ENCODE peak calls at places on chromosomes 16 and 17, in seven cellular contexts. G is sigmoid colon; U is neural progenitor cell; D is lung; F is CD8-positive, alpha-beta T cell; N is heart right ventricle; I is prostate gland. W is an unnamed sample. For H3K4me1 and H3K9me3, the result is how much of the 10 kb centered on the place peaks cover.

GRCh38 chr16:80974649-80975376 is 31.9 kb downstream of the CMC2 start:
- DNase-seq in I (no peak), U (peak), G (no peak), N (no peak), D (no peak), F (no peak), W (no peak)

GRCh38 chr17:3762922-3763776 is 37.8 kb downstream of the ITGAE start:
- DNase-seq in U (no peak), N (no peak), I (no peak), F (no peak), D (no peak), G (no peak), W (no peak)

GRCh38 chr16:57394444-57394843 is 10.1 kb upstream of the CCL17 start:
- DNase-seq in N (no peak), I (peak), G (no peak), F (no peak), D (no peak), U (no peak), W (no peak)

GRCh38 chr16:50587543-50587942 is 39.3 kb downstream of the NKD1 start:
- DNase-seq in G (no peak), I (no peak), U (no peak), D (no peak), N (no peak), F (no peak), W (no peak)

GRCh38 chr17:35821308-35821707 is 12.0 kb downstream of the TAF15 start:
- DNase-seq in D (no peak), I (no peak), U (no peak), N (no peak), G (no peak), F (no peak), W (no peak)

GRCh38 chr17:57722704-57723043 is 22.4 kb downstream of the CCDC182 start:
- DNase-seq in F (no peak), N (no peak), U (no peak), D (no peak), I (no peak), G (no peak), W (no peak)

GRCh38 chr17:64126918-64127317 is 3.0 kb downstream of the ERN1 start:
- DNase-seq in I (no peak), N (no peak), F (no peak), U (no peak), D (no peak), G (no peak), W (peak)

GRCh38 chr16:86091976-86092375 is 193.0 kb downstream of the IRF8 start:
- DNase-seq in D (no peak), I (no peak), U (no peak), N (no peak), G (peak), F (no peak), W (no peak)

GRCh38 chr17:76102944-76103273 is 678 bp downstream of the EXOC7 start:
- DNase-seq in D (no peak), G (no peak), U (no peak), F (no peak), N (no peak), I (peak), W (no peak)

GRCh38 chr17:35553310-35553709 is 7.3 kb downstream of the SLFN14 start:
- DNase-seq in I (no peak), G (no peak), U (no peak), F (no peak), D (no peak), N (no peak), W (no peak)

GRCh38 chr17:77700165-77700881 is 258.2 kb upstream of the TNRC6C start:
- DNase-seq in F (no peak), D (no peak), N (no peak), G (no peak), U (no peak), I (no peak), W (no peak)

GRCh38 chr16:67516296-67517177 is 12.1 kb upstream of the RIPOR1 start:
- DNase-seq in N (no peak), D (no peak), F (no peak), I (no peak), G (no peak), U (no peak), W (no peak)

GRCh38 chr17:38885044-38885727 is 15.3 kb downstream of the LASP1 start:
- DNase-seq in D (no peak), U (peak), F (no peak), G (no peak), N (no peak), I (no peak), W (no peak)

GRCh38 chr16:66701061-66701460 is 4.5 kb upstream of the CMTM4 start:
- DNase-seq in U (no peak), G (peak), I (no peak), D (no peak), F (no peak), N (no peak), W (no peak)

GRCh38 chr16:13036600-13036999 is 135.2 kb downstream of the SHISA9 start:
- DNase-seq in F (no peak), U (peak), N (peak), G (no peak), D (no peak), I (peak), W (peak)

GRCh38 chr16:57299009-57299718 is 14.7 kb upstream of the PLLP start:
- DNase-seq in I (no peak), N (no peak), D (peak), F (no peak), U (no peak), G (peak), W (no peak)

GRCh38 chr17:72903522-72903921 is 189.0 kb downstream of the SLC39A11 start:
- DNase-seq in G (no peak), I (no peak), N (no peak), F (no peak), D (no peak), U (no peak), W (no peak)

GRCh38 chr17:6456914-6457687 is 12.8 kb downstream of the PIMREG start:
- DNase-seq in D (no peak), N (peak), I (no peak), U (no peak), G (no peak), F (no peak), W (no peak)

GRCh38 chr17:17171991-17172939 is 33.9 kb downstream of the PLD6 start:
- DNase-seq in G (no peak), F (no peak), I (no peak), N (peak), U (no peak), D (no peak), W (no peak)

GRCh38 chr16:15055141-15056053 is 477 bp downstream of the NTAN1 start:
- DNase-seq in N (peak), U (peak), G (peak), D (peak), F (no peak), I (no peak), W (no peak)

GRCh38 chr16:11632455-11632921 is 35.8 kb upstream of the SNN start:
- DNase-seq in N (peak), G (peak), F (no peak), D (no peak), I (no peak), U (peak), W (peak)

GRCh38 chr17:77200711-77201110 is 59.9 kb downstream of the SEC14L1 start:
- DNase-seq in G (no peak), D (no peak), F (no peak), N (no peak), I (no peak), U (no peak), W (no peak)

GRCh38 chr17:1049446-1050225 is 52.7 kb downstream of the TIMM22 start:
- DNase-seq in F (no peak), N (peak), D (no peak), I (no peak), G (no peak), U (no peak), W (no peak)

GRCh38 chr16:14013571-14014283 is 57.4 kb upstream of the MRTFB start:
- DNase-seq in N (no peak), U (no peak), D (peak), G (no peak), I (no peak), F (no peak), W (peak)

GRCh38 chr16:12723681-12724080 is 80.0 kb downstream of the CPPED1 start:
- DNase-seq in G (no peak), N (no peak), I (no peak), F (no peak), D (no peak), U (no peak), W (no peak)

GRCh38 chr16:6125483-6126259 is 1028.1 kb upstream of the EEF2KMT start:
- DNase-seq in D (no peak), N (no peak), G (no peak), I (no peak), F (no peak), U (peak), W (no peak)

GRCh38 chr16:86222541-86222940 is 287.8 kb upstream of the FOXF1 start:
- DNase-seq in N (no peak), G (peak), F (no peak), D (no peak), I (no peak), U (peak), W (no peak)

GRCh38 chr17:35898283-35899070 is 18.3 kb upstream of the CCL5 start:
- DNase-seq in N (peak), D (peak), F (no peak), G (no peak), I (peak), U (no peak), W (no peak)

GRCh38 chr16:85778873-85779272 is 20.5 kb downstream of the EMC8 start:
- DNase-seq in I (no peak), D (no peak), U (no peak), F (no peak), G (no peak), N (no peak), W (no peak)

GRCh38 chr17:68035131-68035522 is 408 bp upstream of the KPNA2 start:
- DNase-seq in D (peak), N (peak), U (peak), G (peak), I (peak), F (peak), W (no peak)

GRCh38 chr16:72371307-72372081 is 199.5 kb upstream of the PMFBP1 start:
- DNase-seq in D (no peak), I (no peak), U (peak), G (no peak), N (no peak), F (no peak), W (peak)

GRCh38 chr16:72969812-72970211 is 78.1 kb downstream of the ZFHX3 start:
- DNase-seq in F (no peak), U (no peak), D (no peak), G (no peak), I (no peak), N (no peak), W (no peak)

GRCh38 chr16:58299757-58300349 is 5.0 kb upstream of the PRSS54 start:
- DNase-seq in N (no peak), G (no peak), F (no peak), I (no peak), U (peak), D (no peak), W (peak)

GRCh38 chr17:72984145-72984924 is 108.2 kb downstream of the SLC39A11 start:
- DNase-seq in F (no peak), U (no peak), I (no peak), N (no peak), G (no peak), D (no peak), W (no peak)

GRCh38 chr16:57994778-57995177 is 5.7 kb downstream of the ZNF319 start:
- DNase-seq in N (peak), U (peak), D (peak), I (no peak), F (no peak), G (no peak), W (peak)

DNA sequence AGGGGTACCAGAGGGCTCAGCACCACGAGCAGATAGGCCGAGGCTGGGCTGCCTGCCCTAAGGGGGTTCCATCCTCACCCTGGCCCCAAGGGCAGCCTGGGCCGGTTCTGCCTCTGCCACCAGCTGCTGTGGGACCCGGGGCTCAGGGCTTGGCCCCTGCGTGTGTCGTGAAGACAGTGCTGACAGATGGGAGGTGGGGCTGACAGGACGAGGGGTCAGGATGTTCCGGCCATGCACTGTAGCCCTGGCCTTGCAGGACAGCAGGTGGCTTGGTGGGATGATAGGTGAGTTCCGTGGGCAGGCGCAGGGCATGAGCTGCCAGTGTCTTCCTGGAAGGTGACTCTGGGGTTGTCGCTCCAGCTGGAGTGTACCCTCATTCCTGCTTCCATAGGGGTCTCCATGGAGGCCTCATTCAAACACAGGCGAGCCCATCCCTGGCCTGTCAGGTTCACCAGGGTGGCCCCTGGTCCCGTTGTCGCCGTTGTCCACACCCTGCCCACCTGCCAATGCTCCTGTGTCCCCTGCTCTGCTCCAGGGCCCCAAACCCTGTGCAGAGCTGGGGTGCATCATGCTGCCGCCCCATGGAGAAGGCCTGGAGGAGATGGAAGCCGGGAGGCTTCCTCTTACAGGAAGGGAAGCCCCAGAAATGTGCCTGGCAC is 57.2 kb downstream of the WDR45B start:
- DNase-seq in F (no peak), I (no peak), D (no peak), N (no peak), G (no peak), U (no peak), W (no peak)
- H3K27ac ChIP-seq in F (peak), I (peak), D (peak), N (peak), G (peak), U (peak), W (peak)

DNA sequence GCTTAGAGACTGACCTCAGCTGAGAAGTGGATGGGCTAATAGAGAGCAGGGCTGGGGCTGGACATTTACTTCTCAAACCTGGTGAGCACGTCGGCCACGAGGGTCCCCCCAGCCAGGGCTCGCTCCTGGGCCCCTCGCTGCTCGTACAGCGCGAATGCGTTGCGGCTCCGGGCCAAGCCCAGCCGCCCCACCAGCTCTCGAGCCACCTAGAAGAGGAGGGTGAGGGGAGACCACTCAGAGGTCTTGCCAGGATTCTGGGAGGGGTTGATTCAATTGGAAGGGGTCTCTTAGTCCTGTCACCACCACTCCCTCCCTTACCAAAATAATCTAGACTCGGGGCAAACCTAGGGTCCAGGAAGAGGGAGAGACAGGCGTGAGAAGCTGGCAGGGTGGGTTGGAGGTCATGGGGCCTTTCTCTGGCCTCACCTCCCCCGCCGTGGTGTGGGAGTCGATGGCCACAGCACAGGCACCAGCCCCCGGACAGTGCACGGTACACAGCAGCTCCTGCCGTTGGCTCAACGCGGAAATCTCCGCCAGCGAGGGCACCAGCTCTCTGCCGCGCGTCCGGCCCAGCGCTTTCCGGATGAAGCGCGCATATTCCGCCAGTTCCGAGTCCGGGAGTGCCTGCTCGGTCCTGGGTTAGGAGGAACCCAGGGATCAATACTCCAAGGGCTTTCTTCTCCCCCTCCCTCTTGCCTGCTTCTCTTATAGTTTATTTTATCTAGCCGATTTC is 5.7 kb downstream of the PLEKHH3 start:
- DNase-seq in N (no peak), G (no peak), U (no peak), F (no peak), D (no peak), I (no peak), W (no peak)
- H3K4me1 ChIP-seq in N (half or more), G (half or more), U (under half), F (under half), D (under half), I (under half), W (under half)

DNA sequence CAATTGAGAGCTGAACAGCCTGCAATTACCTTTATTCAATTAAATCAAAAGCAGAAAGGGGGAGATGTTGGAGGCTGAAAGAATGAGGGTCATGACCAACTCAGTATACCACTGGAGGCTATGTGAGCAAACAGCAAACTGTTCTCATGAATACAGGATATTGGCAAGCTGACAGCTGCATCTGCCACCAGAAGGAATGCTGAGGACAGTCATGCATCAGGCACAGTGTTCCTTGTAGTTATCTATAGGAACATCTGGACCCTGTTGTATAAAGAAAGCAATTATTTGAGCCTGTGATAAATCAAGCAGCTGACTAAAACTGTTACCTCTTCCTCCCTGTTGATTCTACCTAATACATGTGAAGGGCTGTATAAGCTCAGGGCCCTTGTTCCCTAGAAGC is 2064.6 kb downstream of the TP53TG3F start:
- DNase-seq in G (no peak), F (no peak), N (no peak), I (peak), U (no peak), D (no peak), W (no peak)
- H3K9me3 ChIP-seq in G (under half), F (under half), N (under half), I (under half), U (under half), D (under half), W (under half)

GRCh38 chr17:31131299-31131698 is 36.5 kb downstream of the NF1 start:
- DNase-seq in F (no peak), I (no peak), U (no peak), G (no peak), N (no peak), D (no peak), W (no peak)
- H3K27ac ChIP-seq in F (no peak), I (no peak), U (peak), G (no peak), N (peak), D (no peak), W (peak)

DNA sequence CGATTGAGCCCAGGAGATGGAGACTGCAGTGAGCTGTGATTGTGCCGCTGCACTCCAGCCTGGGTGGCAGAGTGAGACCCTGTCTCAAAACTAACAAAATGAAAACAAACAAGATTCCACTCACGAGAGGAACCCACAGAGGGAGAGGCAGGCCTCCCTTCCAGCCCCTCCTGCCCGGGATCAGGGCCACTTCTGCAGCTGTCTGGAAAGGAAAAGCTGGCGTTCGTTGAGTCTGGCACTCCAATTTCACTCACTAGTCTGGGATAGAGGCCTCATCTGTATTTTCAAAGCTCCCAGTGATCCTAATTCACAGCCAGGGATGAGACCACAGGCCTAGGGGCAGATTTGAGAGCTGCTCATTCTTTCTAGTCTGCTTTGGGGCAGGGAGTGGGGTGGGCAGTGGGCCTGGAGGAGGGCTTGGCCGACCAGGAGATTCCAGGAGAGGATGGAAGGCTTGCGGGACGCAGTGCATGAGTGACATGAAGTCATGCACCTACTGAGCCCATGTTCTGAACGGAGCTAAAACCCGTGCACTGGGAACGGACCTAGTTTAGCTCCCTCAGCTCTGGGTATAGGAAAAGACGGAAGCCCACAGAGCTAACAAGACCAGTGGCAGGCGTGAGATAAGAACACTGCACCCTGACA is 54.0 kb downstream of the COTL1 start:
- DNase-seq in I (no peak), G (no peak), U (no peak), N (no peak), D (no peak), F (no peak), W (no peak)
- H3K4me1 ChIP-seq in I (under half), G (under half), U (under half), N (under half), D (under half), F (under half), W (under half)

GRCh38 chr16:79393564-79393963 is 207.0 kb downstream of the MAF start:
- DNase-seq in D (no peak), I (no peak), N (no peak), F (no peak), U (no peak), G (no peak), W (no peak)

GRCh38 chr16:79392081-79392480 is 208.5 kb downstream of the MAF start:
- DNase-seq in D (no peak), U (no peak), G (no peak), N (no peak), I (no peak), F (no peak), W (no peak)

GRCh38 chr16:79393121-79393520 is 207.4 kb downstream of the MAF start:
- DNase-seq in U (peak), N (no peak), I (no peak), F (no peak), D (no peak), G (no peak), W (no peak)

GRCh38 chr16:79391395-79391794 is 209.1 kb downstream of the MAF start:
- DNase-seq in I (no peak), F (no peak), N (no peak), D (no peak), U (no peak), G (no peak), W (no peak)

GRCh38 chr16:79395631-79396030 is 204.9 kb downstream of the MAF start:
- DNase-seq in N (no peak), G (no peak), D (no peak), U (no peak), I (no peak), F (no peak), W (no peak)
- H3K9me3 ChIP-seq in N (under half), G (under half), D (under half), U (under half), I (under half), F (under half), W (under half)

GRCh38 chr16:17866991-17867390 is 396.2 kb upstream of the XYLT1 start:
- DNase-seq in G (no peak), F (no peak), D (no peak), N (no peak), U (no peak), I (no peak), W (no peak)
- H3K27ac ChIP-seq in G (no peak), F (no peak), D (no peak), N (no peak), U (no peak), I (no peak), W (no peak)

GRCh38 chr17:78999947-79000395 is 9.6 kb downstream of the CANT1 start:
- DNase-seq in D (no peak), U (no peak), N (no peak), F (no peak), G (peak), I (no peak), W (no peak)
- H3K4me1 ChIP-seq in D (under half), U (under half), N (under half), F (under half), G (under half), I (under half), W (under half)

W was measured in cardiac muscle cell.